ENCODE peak calls at places on chromosome 1, in seven cellular contexts. One of them, this sample, is unnamed.

GRCh38 chr1:111723091-111723806 is 15.9 kb downstream of the INKA2 start:
- DNase-seq in GM12878: no peak
- DNase-seq in H1: no peak
- DNase-seq in HepG2: no peak
- DNase-seq in K562: no peak
- DNase-seq in SK-N-SH: no peak
- DNase-seq in HCT116: no peak
- DNase-seq in this sample: no peak

GRCh38 chr1:168636642-168637111 is 60.3 kb downstream of the XCL1 start:
- DNase-seq in HepG2: no peak
- DNase-seq in K562: no peak
- DNase-seq in H1: no peak
- DNase-seq in HCT116: no peak
- DNase-seq in GM12878: no peak
- DNase-seq in SK-N-SH: no peak
- DNase-seq in this sample: no peak

GRCh38 chr1:1780598-1781525 is 2.6 kb upstream of the NADK start:
- DNase-seq in HepG2: no peak
- DNase-seq in SK-N-SH: peak
- DNase-seq in GM12878: no peak
- DNase-seq in K562: no peak
- DNase-seq in HCT116: no peak
- DNase-seq in H1: no peak
- DNase-seq in this sample: no peak

GRCh38 chr1:145960468-145961108 is 2.8 kb upstream of the LIX1L start:
- DNase-seq in HCT116: no peak
- DNase-seq in SK-N-SH: peak
- DNase-seq in H1: peak
- DNase-seq in HepG2: peak
- DNase-seq in K562: no peak
- DNase-seq in GM12878: no peak
- DNase-seq in this sample: no peak

GRCh38 chr1:226548281-226549093 is at the start of gene STUM:
- DNase-seq in H1: peak
- DNase-seq in SK-N-SH: peak
- DNase-seq in HepG2: no peak
- DNase-seq in K562: no peak
- DNase-seq in GM12878: no peak
- DNase-seq in HCT116: no peak
- DNase-seq in this sample: peak

GRCh38 chr1:225755668-225756294 is 21.8 kb upstream of the SRP9 start:
- DNase-seq in HepG2: no peak
- DNase-seq in H1: no peak
- DNase-seq in GM12878: no peak
- DNase-seq in SK-N-SH: no peak
- DNase-seq in HCT116: no peak
- DNase-seq in K562: no peak
- DNase-seq in this sample: no peak

GRCh38 chr1:71364236-71364635 is 283.4 kb upstream of the ZRANB2 start:
- DNase-seq in GM12878: no peak
- DNase-seq in HCT116: no peak
- DNase-seq in SK-N-SH: no peak
- DNase-seq in HepG2: no peak
- DNase-seq in K562: no peak
- DNase-seq in H1: no peak
- DNase-seq in this sample: no peak

GRCh38 chr1:169925505-169926482 is 32.1 kb upstream of the SCYL3 start:
- DNase-seq in GM12878: peak
- DNase-seq in HCT116: no peak
- DNase-seq in HepG2: no peak
- DNase-seq in K562: no peak
- DNase-seq in H1: no peak
- DNase-seq in SK-N-SH: no peak
- DNase-seq in this sample: no peak

GRCh38 chr1:71882241-71883036 is 399.9 kb downstream of the NEGR1 start:
- DNase-seq in SK-N-SH: no peak
- DNase-seq in HepG2: no peak
- DNase-seq in HCT116: no peak
- DNase-seq in H1: no peak
- DNase-seq in GM12878: no peak
- DNase-seq in K562: no peak
- DNase-seq in this sample: no peak

GRCh38 chr1:60978421-60979357 is 103.7 kb upstream of the NFIA start:
- DNase-seq in HCT116: no peak
- DNase-seq in GM12878: peak
- DNase-seq in HepG2: peak
- DNase-seq in SK-N-SH: peak
- DNase-seq in K562: peak
- DNase-seq in H1: peak
- DNase-seq in this sample: peak

GRCh38 chr1:91731815-91732214 is 154.1 kb downstream of the TGFBR3 start:
- DNase-seq in K562: no peak
- DNase-seq in HCT116: no peak
- DNase-seq in HepG2: no peak
- DNase-seq in GM12878: no peak
- DNase-seq in H1: no peak
- DNase-seq in SK-N-SH: no peak
- DNase-seq in this sample: no peak

GRCh38 chr1:70714149-70714548 is 303.1 kb downstream of the CTH start:
- DNase-seq in HCT116: no peak
- DNase-seq in GM12878: no peak
- DNase-seq in K562: no peak
- DNase-seq in H1: no peak
- DNase-seq in SK-N-SH: no peak
- DNase-seq in HepG2: no peak
- DNase-seq in this sample: peak

DNA sequence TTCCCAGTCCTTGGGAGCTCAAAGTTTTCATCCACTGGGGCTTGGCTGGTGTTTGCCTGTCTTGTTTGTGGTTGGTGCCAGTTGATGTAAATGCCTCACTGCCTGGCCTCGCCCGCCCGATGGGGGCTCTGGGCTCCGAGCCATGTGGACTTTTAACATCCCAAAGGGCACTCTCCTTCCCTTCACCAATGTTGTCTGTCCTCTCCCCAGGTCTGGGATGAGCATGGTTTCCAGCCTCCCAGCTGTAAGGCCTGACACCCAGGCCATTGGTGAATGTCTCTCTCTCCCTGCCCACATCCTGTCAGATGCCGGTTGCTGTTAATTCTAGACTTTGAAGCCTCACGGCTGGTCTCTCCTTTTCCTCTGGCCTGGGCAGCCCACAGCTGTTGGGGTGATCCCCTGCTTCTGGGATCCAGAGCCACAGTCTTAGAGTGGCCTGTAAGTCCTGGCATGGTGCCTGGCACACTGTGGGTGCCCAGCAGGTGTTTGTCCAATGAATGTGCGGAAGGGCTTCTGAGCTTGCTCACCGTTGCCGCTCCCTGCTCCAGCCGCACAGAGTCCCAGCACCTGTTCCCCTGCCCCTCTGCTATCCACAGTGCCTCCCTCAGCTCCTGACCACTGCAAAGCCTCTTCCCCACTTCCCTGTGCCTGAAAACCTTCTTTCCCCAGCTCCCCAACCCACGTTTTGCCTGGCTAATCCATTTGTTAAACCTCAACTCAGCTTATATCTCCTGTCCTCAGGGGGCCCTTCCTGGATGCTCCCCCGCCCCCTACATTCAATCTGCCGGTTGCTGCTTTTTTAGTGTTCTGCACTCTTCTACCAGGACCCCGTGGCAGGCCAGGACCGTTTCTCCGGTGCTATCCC is 3.3 kb upstream of the C1orf174 start:
- DNase-seq in HCT116: no peak
- DNase-seq in GM12878: no peak
- DNase-seq in SK-N-SH: no peak
- DNase-seq in H1: no peak
- DNase-seq in K562: no peak
- DNase-seq in HepG2: peak
- DNase-seq in this sample: no peak
- TF ChIP-seq JUND in HCT116: no peak
- TF ChIP-seq JUND in GM12878: no peak
- TF ChIP-seq JUND in SK-N-SH: no peak
- TF ChIP-seq JUND in H1: no peak
- TF ChIP-seq JUND in K562: no peak
- TF ChIP-seq JUND in HepG2: no peak
- TF ChIP-seq JUND in this sample: no peak

GRCh38 chr1:165933446-165934170 is 106.2 kb downstream of the UCK2 start:
- DNase-seq in SK-N-SH: no peak
- DNase-seq in HepG2: no peak
- DNase-seq in HCT116: no peak
- DNase-seq in GM12878: no peak
- DNase-seq in H1: no peak
- DNase-seq in K562: no peak
- DNase-seq in this sample: no peak

GRCh38 chr1:165928075-165928731 is 100.8 kb downstream of the UCK2 start:
- DNase-seq in H1: peak
- DNase-seq in HCT116: peak
- DNase-seq in GM12878: no peak
- DNase-seq in SK-N-SH: peak
- DNase-seq in K562: peak
- DNase-seq in HepG2: peak
- DNase-seq in this sample: peak

GRCh38 chr1:165927169-165927568 is 99.8 kb downstream of the UCK2 start:
- DNase-seq in GM12878: no peak
- DNase-seq in H1: no peak
- DNase-seq in K562: no peak
- DNase-seq in HCT116: no peak
- DNase-seq in HepG2: no peak
- DNase-seq in SK-N-SH: no peak
- DNase-seq in this sample: no peak

GRCh38 chr1:165925498-165926079 is 98.2 kb downstream of the UCK2 start:
- DNase-seq in HepG2: no peak
- DNase-seq in GM12878: no peak
- DNase-seq in K562: no peak
- DNase-seq in HCT116: no peak
- DNase-seq in H1: no peak
- DNase-seq in SK-N-SH: no peak
- DNase-seq in this sample: no peak

GRCh38 chr1:165930961-165931360 is 103.5 kb downstream of the UCK2 start:
- DNase-seq in GM12878: no peak
- DNase-seq in HepG2: no peak
- DNase-seq in HCT116: no peak
- DNase-seq in SK-N-SH: no peak
- DNase-seq in H1: no peak
- DNase-seq in K562: no peak
- DNase-seq in this sample: no peak
- TF ChIP-seq JUND in GM12878: no peak
- TF ChIP-seq JUND in HepG2: no peak
- TF ChIP-seq JUND in HCT116: no peak
- TF ChIP-seq JUND in SK-N-SH: no peak
- TF ChIP-seq JUND in H1: no peak
- TF ChIP-seq JUND in K562: no peak
- TF ChIP-seq JUND in this sample: no peak

GRCh38 chr1:84731519-84731918 is 41.3 kb upstream of the SSX2IP start:
- DNase-seq in SK-N-SH: no peak
- DNase-seq in K562: no peak
- DNase-seq in H1: no peak
- DNase-seq in HepG2: no peak
- DNase-seq in HCT116: no peak
- DNase-seq in GM12878: no peak
- DNase-seq in this sample: no peak

GRCh38 chr1:84722794-84723193 is 32.5 kb upstream of the SSX2IP start:
- DNase-seq in GM12878: no peak
- DNase-seq in HCT116: no peak
- DNase-seq in HepG2: no peak
- DNase-seq in SK-N-SH: no peak
- DNase-seq in H1: no peak
- DNase-seq in K562: no peak
- DNase-seq in this sample: no peak

GRCh38 chr1:84724128-84724860 is 34.0 kb upstream of the SSX2IP start:
- DNase-seq in HepG2: peak
- DNase-seq in K562: peak
- DNase-seq in HCT116: peak
- DNase-seq in SK-N-SH: no peak
- DNase-seq in H1: peak
- DNase-seq in GM12878: no peak
- DNase-seq in this sample: peak

GRCh38 chr1:84721152-84721551 is 30.9 kb upstream of the SSX2IP start:
- DNase-seq in GM12878: no peak
- DNase-seq in HepG2: peak
- DNase-seq in H1: no peak
- DNase-seq in SK-N-SH: no peak
- DNase-seq in K562: peak
- DNase-seq in HCT116: no peak
- DNase-seq in this sample: no peak

GRCh38 chr1:84726593-84727275 is 36.5 kb upstream of the SSX2IP start:
- DNase-seq in HCT116: no peak
- DNase-seq in H1: no peak
- DNase-seq in SK-N-SH: no peak
- DNase-seq in GM12878: no peak
- DNase-seq in HepG2: no peak
- DNase-seq in K562: no peak
- DNase-seq in this sample: no peak
- TF ChIP-seq JUND in HCT116: no peak
- TF ChIP-seq JUND in H1: no peak
- TF ChIP-seq JUND in SK-N-SH: no peak
- TF ChIP-seq JUND in GM12878: no peak
- TF ChIP-seq JUND in HepG2: no peak
- TF ChIP-seq JUND in K562: no peak
- TF ChIP-seq JUND in this sample: no peak

GRCh38 chr1:175203570-175203969 is 11.0 kb upstream of the KIAA0040 start:
- DNase-seq in HCT116: no peak
- DNase-seq in K562: no peak
- DNase-seq in HepG2: no peak
- DNase-seq in GM12878: no peak
- DNase-seq in SK-N-SH: no peak
- DNase-seq in H1: no peak
- DNase-seq in this sample: no peak

GRCh38 chr1:175200626-175201025 is 8.1 kb upstream of the KIAA0040 start:
- DNase-seq in SK-N-SH: no peak
- DNase-seq in HepG2: no peak
- DNase-seq in K562: no peak
- DNase-seq in HCT116: no peak
- DNase-seq in GM12878: no peak
- DNase-seq in H1: no peak
- DNase-seq in this sample: no peak

GRCh38 chr1:175198332-175198731 is 5.8 kb upstream of the KIAA0040 start:
- DNase-seq in HepG2: no peak
- DNase-seq in HCT116: no peak
- DNase-seq in GM12878: no peak
- DNase-seq in K562: no peak
- DNase-seq in H1: no peak
- DNase-seq in SK-N-SH: no peak
- DNase-seq in this sample: no peak

GRCh38 chr1:175204285-175204684 is 11.7 kb upstream of the KIAA0040 start:
- DNase-seq in K562: no peak
- DNase-seq in HepG2: no peak
- DNase-seq in GM12878: no peak
- DNase-seq in HCT116: no peak
- DNase-seq in SK-N-SH: no peak
- DNase-seq in H1: no peak
- DNase-seq in this sample: no peak

DNA sequence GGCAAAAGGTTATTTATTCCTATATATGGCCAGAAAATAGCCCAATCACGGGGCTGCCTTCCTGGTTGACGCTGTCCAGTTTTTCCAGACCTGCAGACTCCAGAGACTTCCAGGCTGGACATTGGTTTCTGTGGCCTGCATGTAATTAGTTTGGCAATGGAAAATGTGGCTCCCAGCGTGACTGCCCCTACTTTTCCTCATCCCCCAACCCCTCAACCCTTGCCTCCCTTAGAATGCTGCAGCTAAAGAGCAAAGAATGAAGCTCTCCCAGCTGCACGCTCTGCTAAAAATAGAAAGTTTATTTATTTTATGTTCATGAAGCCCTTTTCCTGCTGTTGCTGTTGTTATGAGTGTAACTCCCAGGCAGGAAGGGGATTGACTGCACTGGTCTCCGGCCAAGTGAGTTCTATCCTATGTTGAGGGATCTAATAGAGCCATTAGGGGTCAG is 8.5 kb upstream of the KIAA0040 start:
- DNase-seq in H1: no peak
- DNase-seq in HCT116: no peak
- DNase-seq in SK-N-SH: no peak
- DNase-seq in K562: no peak
- DNase-seq in HepG2: no peak
- DNase-seq in GM12878: no peak
- DNase-seq in this sample: no peak
- TF ChIP-seq JUND in H1: no peak
- TF ChIP-seq JUND in HCT116: no peak
- TF ChIP-seq JUND in SK-N-SH: no peak
- TF ChIP-seq JUND in K562: no peak
- TF ChIP-seq JUND in HepG2: no peak
- TF ChIP-seq JUND in GM12878: no peak
- TF ChIP-seq JUND in this sample: no peak

This sample was measured in T47D.